ENCODE peak calls at places on chromosomes 3 and 15, in six cellular contexts. W is sigmoid colon, G is IMR-90, N is suprapubic skin, O is upper lobe of left lung, P is Peyer's patch. Y is an unnamed sample. For H3K9me3, the result is how much of the 10 kb centered on the place peaks cover.

GRCh38 chr3:126469479-126469878 is 6.2 kb downstream of the ZXDC start:
- DNase-seq in P (no peak), N (peak), W (peak), G (no peak), O (peak), Y (no peak)

GRCh38 chr3:184372911-184373310 is 5.1 kb downstream of the THPO start:
- DNase-seq in N (no peak), G (no peak), W (peak), O (no peak), P (no peak), Y (no peak)

GRCh38 chr15:57133127-57133968 is 214.9 kb downstream of the TCF12 start:
- DNase-seq in G (peak), O (no peak), P (no peak), N (no peak), W (no peak), Y (no peak)

GRCh38 chr15:99106417-99107220 is 1.7 kb downstream of the SYNM start:
- DNase-seq in G (peak), N (no peak), W (peak), P (no peak), O (no peak), Y (no peak)

GRCh38 chr15:72227192-72227586 is 3.8 kb downstream of the PKM start:
- DNase-seq in G (peak), P (no peak), N (no peak), O (no peak), W (no peak), Y (no peak)

GRCh38 chr3:185726254-185726967 is 98.4 kb downstream of the IGF2BP2 start:
- DNase-seq in P (no peak), O (no peak), W (no peak), G (no peak), N (no peak), Y (no peak)

GRCh38 chr15:101773496-101774100 is 29.7 kb upstream of the OR4F6 start:
- DNase-seq in G (no peak), O (no peak), N (no peak), P (no peak), W (no peak), Y (peak)

GRCh38 chr3:30750967-30751366 is 143.5 kb downstream of the GADL1 start:
- DNase-seq in P (no peak), W (no peak), O (no peak), G (no peak), N (no peak), Y (no peak)

GRCh38 chr3:138078901-138079344 is 36.5 kb downstream of the DZIP1L start:
- DNase-seq in P (no peak), O (no peak), G (peak), W (no peak), N (no peak), Y (no peak)

GRCh38 chr15:99455796-99456160 is 110.0 kb upstream of the MEF2A start:
- DNase-seq in O (no peak), W (peak), P (no peak), N (no peak), G (no peak), Y (peak)

GRCh38 chr3:193960485-193961172 is 175.3 kb upstream of the HES1 start:
- DNase-seq in N (no peak), G (no peak), P (no peak), W (peak), O (no peak), Y (no peak)

GRCh38 chr3:10180738-10181295 is 16.1 kb downstream of the IRAK2 start:
- DNase-seq in W (no peak), P (no peak), N (no peak), O (no peak), G (no peak), Y (no peak)

GRCh38 chr15:74211656-74212055 is 9.1 kb upstream of the STRA6 start:
- DNase-seq in N (no peak), W (no peak), P (no peak), O (no peak), G (no peak), Y (no peak)

GRCh38 chr15:96703794-96704550 is 373.5 kb downstream of the NR2F2 start:
- DNase-seq in N (no peak), G (no peak), O (no peak), P (no peak), W (no peak), Y (no peak)

GRCh38 chr3:134302674-134303073 is 52.0 kb upstream of the RYK start:
- DNase-seq in P (no peak), O (peak), G (no peak), W (no peak), N (no peak), Y (no peak)

GRCh38 chr3:189292667-189293478 is 121.1 kb downstream of the TPRG1 start:
- DNase-seq in O (no peak), P (no peak), W (no peak), N (no peak), G (no peak), Y (no peak)

GRCh38 chr3:126509565-126510322 is 7.8 kb downstream of the UROC1 start:
- DNase-seq in W (peak), N (peak), O (no peak), G (no peak), P (no peak), Y (no peak)

GRCh38 chr3:85576091-85576690 is 617.4 kb downstream of the CADM2 start:
- DNase-seq in W (peak), G (peak), N (no peak), O (peak), P (no peak), Y (peak)

GRCh38 chr3:86723433-86723832 is 267.5 kb downstream of the VGLL3 start:
- DNase-seq in P (no peak), N (no peak), G (no peak), W (no peak), O (no peak), Y (no peak)

GRCh38 chr3:177282028-177282655 is 84.9 kb upstream of the TBL1XR1 start:
- DNase-seq in G (no peak), N (no peak), W (no peak), O (no peak), P (no peak), Y (no peak)

GRCh38 chr3:195522254-195523023 is 20.7 kb downstream of the PPP1R2 start:
- DNase-seq in P (no peak), N (no peak), G (peak), W (no peak), O (no peak), Y (no peak)

GRCh38 chr3:42509111-42509510 is 6.7 kb downstream of the VIPR1 start:
- DNase-seq in W (peak), O (no peak), N (peak), G (no peak), P (no peak), Y (no peak)

GRCh38 chr3:170751083-170751893 is 118.7 kb downstream of the RPL22L1 start:
- DNase-seq in N (peak), P (no peak), G (peak), O (no peak), W (peak), Y (peak)

GRCh38 chr3:150238995-150239612 is 169.0 kb upstream of the TSC22D2 start:
- DNase-seq in O (no peak), N (no peak), P (no peak), G (no peak), W (no peak), Y (no peak)
- TF ChIP-seq CTCF in O (peak), N (no peak), P (peak), G (peak), W (no peak), Y (peak)

GRCh38 chr3:4742359-4742758 is 236.9 kb upstream of the BHLHE40 start:
- DNase-seq in G (no peak), P (no peak), W (no peak), N (no peak), O (no peak), Y (no peak)

GRCh38 chr3:4743371-4743770 is 235.9 kb upstream of the BHLHE40 start:
- DNase-seq in O (no peak), G (no peak), P (no peak), N (no peak), W (no peak), Y (no peak)

GRCh38 chr3:4740397-4741105 is 238.7 kb upstream of the BHLHE40 start:
- DNase-seq in G (no peak), N (no peak), P (no peak), O (peak), W (peak), Y (peak)

GRCh38 chr3:4741106-4741403 is 238.2 kb upstream of the BHLHE40 start:
- DNase-seq in N (no peak), P (no peak), G (no peak), W (no peak), O (no peak), Y (no peak)

GRCh38 chr3:4741404-4742307 is 237.6 kb upstream of the BHLHE40 start:
- DNase-seq in P (no peak), N (no peak), G (peak), O (peak), W (peak), Y (peak)
- TF ChIP-seq POLR2A in P (peak), N (no peak), G (no peak), O (no peak), W (no peak), Y (peak)

DNA sequence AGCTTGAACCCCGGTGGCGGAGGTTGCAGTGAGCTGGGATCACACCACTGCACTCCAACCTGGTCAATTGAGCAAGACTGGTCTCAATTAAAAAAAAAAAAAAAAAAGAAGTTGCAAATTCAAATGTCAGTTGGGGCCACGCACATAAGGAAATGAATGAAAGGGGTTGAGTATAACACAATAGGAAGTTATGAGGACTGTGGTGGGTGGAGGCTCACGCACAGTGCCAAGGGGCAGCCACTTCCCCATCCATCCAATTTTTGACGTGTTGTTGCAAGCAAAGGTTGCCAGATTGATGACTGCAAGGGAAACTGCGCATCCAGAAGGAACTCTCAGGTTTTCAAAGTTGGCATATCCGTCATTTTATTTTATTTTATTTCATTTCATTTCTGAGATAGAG is 532.2 kb downstream of the NTRK3 start:
- DNase-seq in P (no peak), N (no peak), W (peak), O (peak), G (no peak), Y (no peak)
- H3K9me3 ChIP-seq in P (under half), N (under half), W (under half), O (under half), G (under half), Y (under half)

DNA sequence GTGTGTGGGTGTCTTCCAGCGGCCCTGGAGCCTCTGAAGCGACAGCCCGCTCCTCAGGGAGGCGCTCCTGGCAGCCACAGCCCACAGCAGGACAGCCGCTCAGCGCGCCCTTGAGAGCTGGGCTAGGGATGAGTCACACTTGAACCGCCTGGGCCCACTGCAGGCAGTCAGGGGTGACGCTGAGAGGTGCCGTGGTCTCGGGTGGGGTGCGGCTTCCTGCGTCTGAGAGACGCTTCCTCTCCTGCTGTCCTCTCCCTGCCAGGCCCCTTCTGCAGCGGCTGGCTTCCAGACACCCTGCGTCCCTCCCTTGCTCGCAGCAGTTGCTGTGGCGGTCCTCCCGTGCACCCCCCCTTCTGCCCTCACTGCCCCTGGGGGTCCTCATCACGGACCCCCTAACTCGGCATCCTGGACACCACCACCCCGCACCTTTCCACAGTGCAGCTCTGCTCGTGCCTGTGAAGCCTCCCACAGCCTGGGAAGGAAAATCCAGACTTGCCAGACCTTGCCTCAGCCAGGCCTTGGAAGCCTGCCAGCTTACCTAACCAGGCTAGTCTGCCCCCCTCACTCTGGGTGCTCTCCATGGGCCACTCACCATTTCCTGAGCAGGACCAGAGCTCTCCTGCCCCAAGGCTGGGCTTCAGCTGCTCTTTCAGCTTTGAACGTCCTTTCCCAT is 1.1 kb upstream of the SPTBN5 start:
- DNase-seq in P (peak), G (peak), W (peak), O (peak), N (peak), Y (peak)
- TF ChIP-seq CTCF in P (no peak), G (peak), W (no peak), O (no peak), N (no peak), Y (peak)

Y was measured in heart left ventricle.